ENCODE peak calls at places on chromosomes 1 and 21, in five cellular contexts. R is pancreas; K is naive thymus-derived CD4-positive, alpha-beta T cell; M is right cardiac atrium; Q is adrenal gland. F is an unnamed sample.

GRCh38 chr1:112505878-112506277 is 2.9 kb upstream of the WNT2B start:
- DNase-seq in M (no peak), Q (no peak), K (no peak), R (no peak), F (no peak)

GRCh38 chr1:159889202-159889601 is 10.8 kb downstream of the CFAP45 start:
- DNase-seq in K (no peak), Q (no peak), M (no peak), R (no peak), F (peak)

GRCh38 chr1:232393010-232393833 is 236.7 kb downstream of the SIPA1L2 start:
- DNase-seq in M (no peak), Q (no peak), R (no peak), K (no peak), F (no peak)

GRCh38 chr1:40929145-40929544 is 50.4 kb upstream of the CTPS1 start:
- DNase-seq in M (no peak), Q (no peak), K (no peak), R (no peak), F (no peak)

GRCh38 chr1:198267921-198268320 is 111.1 kb downstream of the NEK7 start:
- DNase-seq in M (no peak), Q (no peak), R (no peak), K (no peak), F (no peak)

GRCh38 chr1:110785612-110786011 is 87.3 kb upstream of the CD53 start:
- DNase-seq in Q (no peak), M (no peak), R (no peak), K (no peak), F (no peak)

GRCh38 chr1:32005522-32005921 is 8.1 kb upstream of the KHDRBS1 start:
- DNase-seq in R (no peak), M (no peak), K (no peak), Q (no peak), F (no peak)

GRCh38 chr1:218498061-218498938 is 153.2 kb downstream of the TGFB2 start:
- DNase-seq in Q (no peak), R (no peak), M (no peak), K (no peak), F (no peak)

GRCh38 chr1:232147215-232147614 is 482.7 kb downstream of the SIPA1L2 start:
- DNase-seq in M (no peak), K (no peak), R (no peak), Q (no peak), F (no peak)

GRCh38 chr1:69523032-69523431 is 44.7 kb upstream of the LRRC7 start:
- DNase-seq in M (no peak), R (no peak), Q (no peak), K (no peak), F (no peak)

GRCh38 chr21:21688877-21689276 is 690.7 kb downstream of the NCAM2 start:
- DNase-seq in Q (peak), R (no peak), M (peak), K (no peak), F (no peak)

GRCh38 chr1:227774051-227774720 is 39.0 kb downstream of the SNAP47 start:
- DNase-seq in R (no peak), K (peak), M (no peak), Q (no peak), F (peak)

GRCh38 chr1:8684590-8684989 is 132.8 kb downstream of the RERE start:
- DNase-seq in M (no peak), Q (no peak), R (no peak), K (no peak), F (no peak)

GRCh38 chr1:163072658-163073057 is 3.5 kb downstream of the RGS4 start:
- DNase-seq in K (no peak), M (no peak), Q (no peak), R (no peak), F (no peak)

GRCh38 chr1:230661976-230662375 is 19.7 kb downstream of the COG2 start:
- DNase-seq in K (no peak), R (no peak), M (no peak), Q (no peak), F (no peak)

GRCh38 chr1:102941364-102941947 is 166.9 kb downstream of the COL11A1 start:
- DNase-seq in K (no peak), R (no peak), Q (no peak), M (no peak), F (no peak)

GRCh38 chr1:27643626-27644368 is 8.8 kb upstream of the FGR start:
- DNase-seq in K (peak), Q (peak), M (peak), R (no peak), F (peak)

GRCh38 chr1:38301040-38301439 is 254.4 kb upstream of the POU3F1 start:
- DNase-seq in Q (no peak), K (no peak), R (no peak), M (no peak), F (no peak)

GRCh38 chr21:43664358-43664757 is 5.0 kb downstream of the RRP1B start:
- DNase-seq in M (no peak), R (no peak), Q (no peak), K (no peak), F (no peak)

GRCh38 chr1:226110249-226111108 is 48.0 kb downstream of the H3-3A start:
- DNase-seq in R (peak), Q (peak), K (no peak), M (peak), F (peak)

GRCh38 chr21:32624726-32625125 is 12.5 kb upstream of the CFAP298 start:
- DNase-seq in R (no peak), M (no peak), K (no peak), Q (no peak), F (no peak)

GRCh38 chr1:23083714-23084480 is 64.6 kb downstream of the KDM1A start:
- DNase-seq in K (no peak), Q (peak), R (no peak), M (peak), F (no peak)

GRCh38 chr1:5990913-5991783 is 1.1 kb downstream of the NPHP4 start:
- DNase-seq in R (peak), K (no peak), M (peak), Q (no peak), F (peak)

GRCh38 chr1:162206749-162207635 is 137.5 kb downstream of the NOS1AP start:
- DNase-seq in R (peak), K (no peak), M (peak), Q (peak), F (no peak)

GRCh38 chr1:162327144-162327790 is 49.4 kb downstream of the SPATA46 start:
- DNase-seq in R (no peak), K (no peak), Q (no peak), M (no peak), F (no peak)

GRCh38 chr1:109225248-109226077 is 11.7 kb downstream of the SARS1 start:
- DNase-seq in M (no peak), Q (no peak), R (no peak), K (no peak), F (no peak)

GRCh38 chr1:112997781-112998180 is 41.8 kb upstream of the SLC16A1 start:
- DNase-seq in M (no peak), R (no peak), Q (no peak), K (no peak), F (no peak)

GRCh38 chr1:46940307-46940706 is 969 bp downstream of the CYP4A11 start:
- DNase-seq in Q (no peak), K (no peak), M (no peak), R (peak), F (no peak)

DNA sequence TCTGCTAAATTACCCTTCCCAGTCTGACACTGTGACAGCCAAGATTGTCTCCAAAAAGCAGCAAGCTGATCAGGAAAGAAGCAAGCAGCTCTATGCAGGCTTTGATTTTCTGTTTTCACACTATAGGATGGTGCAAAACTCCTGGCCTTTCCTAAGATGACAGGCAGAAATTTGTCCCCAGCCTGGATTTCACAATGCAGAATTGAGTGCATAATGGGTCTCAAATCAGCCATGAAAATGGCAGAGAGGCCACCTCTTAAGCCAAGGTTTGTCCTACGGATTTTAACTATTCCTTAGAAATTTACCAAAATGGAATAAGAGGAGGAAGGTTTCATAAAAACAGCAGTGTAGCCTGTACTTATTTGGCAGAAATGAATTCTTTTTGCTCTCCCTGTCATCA is 1.2 kb downstream of the SGIP1 start:
- DNase-seq in M (no peak), K (no peak), R (no peak), Q (no peak), F (no peak)
- H3K4me3 ChIP-seq in M (peak), K (no peak), R (no peak), Q (no peak), F (no peak)

DNA sequence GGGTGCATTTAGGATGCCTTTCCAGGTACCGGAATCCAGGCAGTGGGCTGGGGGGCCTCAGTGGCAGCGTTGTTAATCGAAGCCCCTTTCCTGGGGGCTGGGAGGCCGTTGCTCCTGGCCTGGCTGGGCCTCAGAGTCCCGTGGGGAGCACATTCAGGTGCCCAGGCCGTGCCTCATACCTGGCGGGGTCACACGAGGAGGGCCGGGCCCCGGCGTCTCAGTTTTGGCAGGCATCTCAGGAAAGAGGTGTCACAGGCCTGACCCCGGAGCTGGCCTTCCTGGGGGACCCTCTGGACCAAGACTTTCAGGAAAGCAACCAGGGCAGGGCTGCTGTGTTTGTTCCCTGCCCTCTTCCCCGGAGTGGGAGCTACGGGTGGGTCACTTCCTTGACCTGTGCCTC is 4.1 kb downstream of the NBL1 start:
- DNase-seq in R (peak), Q (no peak), K (no peak), M (no peak), F (no peak)
- H3K4me3 ChIP-seq in R (no peak), Q (no peak), K (no peak), M (no peak), F (no peak)

DNA sequence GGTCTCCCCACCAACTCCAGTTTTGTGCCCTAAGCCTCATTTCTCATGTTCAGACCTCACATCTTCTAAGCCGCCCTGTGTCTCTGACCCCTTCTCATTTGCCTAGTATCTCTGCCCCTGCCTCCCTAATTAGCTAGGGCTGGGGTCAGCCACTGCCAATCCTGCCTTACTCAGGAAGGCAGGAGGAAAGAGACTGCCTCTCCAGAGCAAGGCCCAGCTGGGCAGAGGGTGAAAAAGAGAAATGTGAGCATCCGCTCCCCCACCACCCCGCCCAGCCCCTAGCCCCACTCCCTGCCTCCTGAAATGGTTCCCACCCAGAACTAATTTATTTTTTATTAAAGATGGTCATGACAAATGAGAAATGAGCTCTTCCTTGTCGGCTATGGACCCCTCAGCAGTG is 11.4 kb downstream of the ADAMTSL4 start:
- DNase-seq in K (no peak), M (no peak), R (no peak), Q (no peak), F (no peak)
- H3K4me3 ChIP-seq in K (peak), M (peak), R (peak), Q (no peak), F (peak)

DNA sequence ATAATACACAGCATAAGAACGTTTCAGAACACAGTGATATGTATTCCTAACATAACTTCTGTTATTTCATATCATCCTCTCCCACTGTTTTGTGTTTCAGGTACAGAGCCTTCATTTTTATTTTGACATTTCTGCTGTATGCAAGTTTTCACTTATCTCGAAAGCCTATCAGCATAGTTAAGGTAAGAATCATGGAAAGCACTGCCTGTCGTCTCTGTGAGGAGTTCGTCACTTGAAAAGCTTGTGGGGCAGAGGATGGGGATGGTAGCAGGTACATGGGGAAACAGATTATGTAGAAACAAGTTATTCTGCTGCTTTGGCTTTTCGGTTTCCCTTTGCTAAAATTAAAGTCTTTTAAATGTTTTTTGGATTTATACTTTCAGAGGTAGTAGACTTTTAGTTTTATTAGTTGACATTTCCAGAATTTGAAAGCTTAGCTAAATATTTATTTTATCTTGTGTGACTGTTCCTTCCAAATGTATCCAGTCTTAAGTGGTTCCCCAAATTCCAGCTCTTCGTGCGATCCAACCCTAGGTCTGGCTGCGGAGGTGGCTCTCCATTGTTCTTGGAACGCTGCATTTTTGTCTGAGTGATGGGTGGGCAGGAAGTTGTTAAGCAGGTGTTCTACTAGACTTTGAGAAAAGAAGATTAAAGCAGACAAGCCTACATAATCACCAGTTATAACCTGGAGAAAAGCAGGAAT is 12.2 kb downstream of the SLC37A1 start:
- DNase-seq in R (no peak), M (no peak), Q (no peak), K (no peak), F (no peak)
- H3K4me3 ChIP-seq in R (no peak), M (no peak), Q (no peak), K (no peak), F (no peak)

DNA sequence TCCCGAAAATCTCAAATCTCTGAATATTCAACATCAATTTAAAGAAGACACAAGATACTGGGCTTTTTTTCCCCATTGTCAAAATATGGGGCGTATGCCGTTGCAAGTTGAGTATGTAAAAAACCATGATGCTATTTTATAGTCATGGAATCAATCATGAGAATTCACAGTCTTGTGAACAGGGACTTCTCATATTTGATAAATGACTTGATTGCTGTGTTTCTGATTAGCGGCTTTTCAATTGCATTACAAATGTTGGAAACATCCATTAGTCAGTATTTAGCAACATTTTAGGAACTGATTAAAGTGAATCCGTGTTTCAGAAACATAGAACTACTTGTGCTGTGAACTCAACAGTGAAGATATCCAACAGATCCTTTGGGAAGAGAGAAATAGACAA is 45.2 kb downstream of the SETD4 start:
- DNase-seq in R (no peak), K (no peak), Q (no peak), M (no peak), F (no peak)
- H3K4me3 ChIP-seq in R (no peak), K (no peak), Q (no peak), M (no peak), F (no peak)

GRCh38 chr1:204573563-204573925 is 57.3 kb downstream of the MDM4 start:
- DNase-seq in Q (no peak), R (no peak), M (no peak), K (no peak), F (no peak)

GRCh38 chr1:204575221-204576190 is 59.3 kb downstream of the MDM4 start:
- DNase-seq in K (no peak), R (no peak), M (no peak), Q (no peak), F (no peak)

GRCh38 chr1:204574856-204575145 is 58.6 kb downstream of the MDM4 start:
- DNase-seq in R (no peak), M (no peak), Q (no peak), K (no peak), F (no peak)

GRCh38 chr1:204572923-204573562 is 56.8 kb downstream of the MDM4 start:
- DNase-seq in Q (no peak), K (no peak), M (no peak), R (no peak), F (no peak)

GRCh38 chr1:204574016-204574855 is 58.0 kb downstream of the MDM4 start:
- DNase-seq in K (no peak), M (no peak), R (no peak), Q (no peak), F (no peak)
- H3K4me3 ChIP-seq in K (no peak), M (no peak), R (no peak), Q (no peak), F (no peak)

F was measured in CD4-positive, CD25-positive, alpha-beta regulatory T cell.